ENCODE peak calls at places on chromosome 14, in seven cellular contexts. X is SJCRH30, S is tibial artery, Y is dorsolateral prefrontal cortex, R is mesenchymal stem cell, A is psoas muscle, H is Panc1. J is an unnamed sample.

GRCh38 chr14:74952195-74952665 is 3.2 kb downstream of the PGF start:
- DNase-seq in X (no peak), A (no peak), Y (no peak), S (no peak), R (no peak), H (no peak), J (no peak)

GRCh38 chr14:76271371-76271770 is 104.6 kb upstream of the ESRRB start:
- DNase-seq in S (no peak), R (no peak), X (no peak), Y (no peak), H (no peak), A (no peak), J (no peak)

GRCh38 chr14:77003960-77004710 is 24.4 kb downstream of the IRF2BPL start:
- DNase-seq in X (no peak), R (peak), S (no peak), Y (no peak), A (no peak), H (no peak), J (no peak)

GRCh38 chr14:70663707-70664179 is 22.0 kb downstream of the TTC9 start:
- DNase-seq in H (no peak), S (no peak), X (no peak), A (no peak), R (peak), Y (no peak), J (no peak)

GRCh38 chr14:25622752-25623151 is 572.8 kb upstream of the STXBP6 start:
- DNase-seq in R (no peak), A (no peak), X (no peak), S (no peak), H (no peak), Y (no peak), J (no peak)

GRCh38 chr14:105098316-105098715 is 33.1 kb upstream of the GPR132 start:
- DNase-seq in H (no peak), S (no peak), X (no peak), Y (no peak), R (no peak), A (no peak), J (no peak)

GRCh38 chr14:101398011-101398410 is 163.3 kb upstream of the DIO3 start:
- DNase-seq in X (no peak), A (no peak), R (no peak), Y (no peak), S (no peak), H (no peak), J (no peak)

GRCh38 chr14:101246894-101247853 is 314.1 kb upstream of the DIO3 start:
- DNase-seq in S (no peak), Y (no peak), R (no peak), X (no peak), A (peak), H (no peak), J (no peak)

GRCh38 chr14:47240755-47241437 is 434.5 kb downstream of the MDGA2 start:
- DNase-seq in A (no peak), Y (no peak), X (no peak), H (no peak), R (no peak), S (no peak), J (no peak)

GRCh38 chr14:106268013-106268727 is 741.8 kb downstream of the TMEM121 start:
- DNase-seq in A (no peak), R (no peak), S (no peak), H (no peak), Y (no peak), X (no peak), J (no peak)

GRCh38 chr14:90979451-90979850 is 81.0 kb downstream of the RPS6KA5 start:
- DNase-seq in X (no peak), A (no peak), S (no peak), Y (no peak), H (no peak), R (no peak), J (no peak)

GRCh38 chr14:36584167-36584811 is 1.9 kb upstream of the NKX2-8 start:
- DNase-seq in Y (no peak), S (no peak), X (no peak), R (no peak), A (no peak), H (no peak), J (no peak)

GRCh38 chr14:36582011-36582873 is at the start of gene NKX2-8:
- DNase-seq in Y (no peak), H (no peak), X (no peak), S (no peak), A (no peak), R (no peak), J (no peak)

GRCh38 chr14:36583242-36584166 is 1.1 kb upstream of the NKX2-8 start:
- DNase-seq in H (no peak), Y (no peak), X (no peak), R (peak), A (no peak), S (no peak), J (no peak)

GRCh38 chr14:36580856-36581831 is 1.3 kb downstream of the NKX2-8 start:
- DNase-seq in Y (no peak), H (no peak), R (peak), X (no peak), S (no peak), A (no peak), J (no peak)

DNA sequence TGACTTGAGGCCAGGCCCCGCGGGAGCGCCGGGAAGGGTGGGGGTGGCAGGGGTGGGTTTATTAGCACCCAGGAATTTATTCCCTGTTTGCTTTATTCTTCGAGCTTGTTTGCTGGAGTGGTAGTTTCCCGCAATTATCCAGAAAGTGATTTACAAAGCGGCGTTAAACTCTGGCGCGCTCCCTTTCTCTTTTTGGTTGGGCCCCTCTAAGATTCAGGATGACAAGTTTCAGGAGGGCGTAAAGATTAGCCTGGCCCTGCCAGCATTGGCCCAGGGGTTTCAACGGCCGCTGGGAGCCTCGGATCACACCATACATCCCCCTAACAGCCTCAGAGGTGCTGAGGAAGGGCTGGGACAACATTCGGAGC is 444 bp upstream of the NKX2-8 start:
- DNase-seq in Y (no peak), H (no peak), X (no peak), S (no peak), A (no peak), R (no peak), J (no peak)
- H3K4me3 ChIP-seq in Y (peak), H (no peak), X (no peak), S (no peak), A (peak), R (no peak), J (no peak)

DNA sequence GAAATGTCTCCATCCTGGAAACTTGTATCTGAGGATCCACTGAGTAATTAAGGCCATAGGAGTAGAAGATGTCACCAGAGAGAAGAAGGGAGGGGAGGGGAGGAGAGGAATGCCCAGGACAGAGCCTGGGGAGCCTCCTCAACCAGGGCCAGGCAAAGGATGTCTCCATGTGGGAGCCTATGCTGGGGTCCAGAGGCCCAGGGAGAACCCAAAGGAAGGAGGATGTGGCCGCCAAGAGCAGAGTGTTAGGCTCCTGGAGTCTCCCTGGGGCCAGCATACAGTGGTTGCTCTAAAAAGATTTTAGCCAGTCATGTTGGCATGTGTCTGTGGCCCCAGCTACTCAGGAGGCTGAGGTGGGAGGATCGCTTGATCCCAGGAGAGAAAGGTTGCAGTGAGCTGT is 92.6 kb downstream of the DICER1 start:
- DNase-seq in Y (no peak), S (no peak), X (no peak), R (no peak), H (no peak), A (no peak), J (no peak)
- H3K27ac ChIP-seq in Y (no peak), S (no peak), X (no peak), R (no peak), H (no peak), A (no peak), J (no peak)

GRCh38 chr14:55440385-55440784 is at the start of gene TBPL2:
- DNase-seq in Y (no peak), X (no peak), S (no peak), H (no peak), R (no peak), A (no peak), J (no peak)
- H3K4me3 ChIP-seq in Y (no peak), X (no peak), S (no peak), H (no peak), R (no peak), A (no peak), J (no peak)

DNA sequence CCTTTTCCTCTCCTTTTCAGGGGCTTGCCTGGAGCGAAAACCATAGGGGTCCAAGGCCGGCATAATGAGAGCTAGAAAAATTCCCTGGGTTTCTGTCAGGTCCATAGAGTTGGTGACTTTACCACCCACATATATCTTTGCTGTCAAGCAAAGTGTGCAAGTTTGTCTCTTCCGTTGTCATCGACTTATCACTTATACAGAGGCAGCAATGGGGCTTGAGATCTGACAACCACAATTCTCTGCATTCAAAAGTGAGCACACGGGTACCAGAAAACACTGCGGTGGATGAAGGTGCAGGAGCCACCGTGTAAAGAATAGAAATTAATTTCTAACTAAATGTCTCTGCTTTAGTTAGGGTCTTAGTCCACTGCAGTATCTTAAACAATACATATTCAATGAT is 162.3 kb downstream of the DAD1 start:
- DNase-seq in H (no peak), Y (no peak), X (no peak), S (no peak), A (no peak), R (no peak), J (no peak)
- H3K27ac ChIP-seq in H (no peak), Y (no peak), X (no peak), S (no peak), A (no peak), R (no peak), J (no peak)

DNA sequence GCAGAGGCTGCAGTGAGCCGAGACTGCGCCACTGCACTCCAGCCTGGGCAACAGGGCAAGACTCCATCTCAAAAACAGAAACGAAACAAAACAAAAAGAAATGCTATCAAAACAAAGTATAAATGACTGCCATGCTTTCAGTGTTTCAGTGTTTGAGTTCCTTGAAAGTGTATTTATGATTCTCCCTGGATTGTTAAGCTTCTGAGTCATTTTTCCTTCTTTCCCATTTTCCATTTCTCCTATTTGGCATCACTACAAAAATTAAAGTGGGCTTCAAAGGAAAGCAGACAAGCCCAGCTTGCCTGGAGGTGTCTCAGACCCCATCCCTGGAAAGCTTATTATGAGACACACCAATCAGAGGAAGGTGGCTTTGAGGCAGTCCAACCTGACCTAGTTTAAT is 35.1 kb downstream of the NIN start:
- DNase-seq in R (no peak), Y (no peak), A (no peak), S (no peak), X (no peak), H (no peak), J (no peak)
- H3K4me3 ChIP-seq in R (no peak), Y (no peak), A (no peak), S (no peak), X (no peak), H (no peak), J (no peak)

GRCh38 chr14:61463664-61464063 is 142.3 kb downstream of the PRKCH start:
- DNase-seq in S (no peak), R (no peak), X (no peak), Y (no peak), A (no peak), H (no peak), J (no peak)

GRCh38 chr14:61466905-61467280 is 145.5 kb downstream of the PRKCH start:
- DNase-seq in H (no peak), R (no peak), A (no peak), X (no peak), Y (no peak), S (peak), J (no peak)

GRCh38 chr14:61468063-61468825 is 146.9 kb downstream of the PRKCH start:
- DNase-seq in R (no peak), S (peak), X (no peak), A (no peak), H (no peak), Y (no peak), J (no peak)

GRCh38 chr14:61467281-61467680 is 145.9 kb downstream of the PRKCH start:
- DNase-seq in A (no peak), X (no peak), R (no peak), H (no peak), Y (no peak), S (peak), J (no peak)

GRCh38 chr14:61466249-61466904 is 145.0 kb downstream of the PRKCH start:
- DNase-seq in A (peak), S (peak), R (peak), H (no peak), Y (no peak), X (no peak), J (peak)
- H3K27ac ChIP-seq in A (no peak), S (peak), R (peak), H (no peak), Y (no peak), X (no peak), J (peak)

GRCh38 chr14:69092840-69093422 is 60.0 kb downstream of the DCAF5 start:
- DNase-seq in R (no peak), X (no peak), S (no peak), H (no peak), A (no peak), Y (no peak), J (no peak)
- H3K4me3 ChIP-seq in R (no peak), X (no peak), S (no peak), H (no peak), A (no peak), Y (no peak), J (no peak)

DNA sequence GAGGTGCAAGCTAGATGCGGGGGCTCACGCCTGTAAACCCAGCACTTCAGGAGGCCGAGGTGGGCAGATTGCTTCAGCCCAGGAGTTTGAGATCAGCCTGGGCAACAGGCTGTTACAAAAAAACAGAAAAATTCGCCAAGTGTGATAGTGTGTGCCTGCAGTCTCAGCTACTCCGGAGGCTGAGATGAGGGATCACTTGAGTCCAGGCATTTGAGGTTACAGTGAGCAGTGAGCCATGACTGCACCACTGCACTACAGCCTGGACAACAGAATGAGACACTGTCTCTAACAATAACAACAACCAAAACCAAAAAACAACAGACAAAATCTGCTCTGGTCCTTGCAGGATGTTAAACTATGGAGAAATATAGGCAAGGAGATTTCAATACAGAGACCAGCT is 13.9 kb downstream of the BTBD7 start:
- DNase-seq in Y (no peak), X (no peak), A (no peak), S (no peak), R (peak), H (no peak), J (no peak)
- H3K27ac ChIP-seq in Y (no peak), X (no peak), A (no peak), S (no peak), R (peak), H (peak), J (no peak)

J was measured in AG04450.